ENCODE peak calls at places on chromosomes 2 and 18, in seven cellular contexts. V is thoracic aorta, Q is SJSA1, W is AG09309, G is right cardiac atrium, X is AG10803, H is HFF-Myc. L is an unnamed sample.

GRCh38 chr2:47072728-47073191 is 82.3 kb downstream of the STPG4 start:
- DNase-seq in W (no peak), V (no peak), H (no peak), Q (no peak), G (peak; percentile 84), X (no peak), L (no peak)

GRCh38 chr2:15271941-15272340 is 289.2 kb downstream of the NBAS start:
- DNase-seq in X (peak; percentile 60), G (no peak), H (no peak), Q (no peak), W (no peak), V (no peak), L (peak; percentile 3)

GRCh38 chr2:27920148-27920885 is 29.8 kb downstream of the BABAM2 start:
- DNase-seq in G (no peak), Q (no peak), X (no peak), H (no peak), V (no peak), W (no peak), L (no peak)

GRCh38 chr2:26245810-26246209 is 1.1 kb downstream of the HADHB start:
- DNase-seq in X (peak; percentile 12), H (no peak), V (no peak), Q (no peak), W (no peak), G (no peak), L (no peak)

GRCh38 chr2:31778153-31778552 is 197.4 kb upstream of the SRD5A2 start:
- DNase-seq in V (no peak), W (no peak), H (no peak), Q (no peak), X (no peak), G (peak; percentile 54), L (no peak)

GRCh38 chr2:241102239-241102803 is at the start of gene MTERF4:
- DNase-seq in W (peak; percentile 10), X (peak; percentile 73), H (peak; percentile 49), Q (peak; percentile 82), V (peak; percentile 41), G (peak; percentile 95), L (no peak)

GRCh38 chr2:16630463-16630862 is 35.2 kb downstream of the CYRIA start:
- DNase-seq in V (no peak), X (no peak), W (no peak), Q (no peak), H (no peak), G (no peak), L (no peak)

GRCh38 chr2:182917924-182918323 is 51.5 kb upstream of the FRZB start:
- DNase-seq in H (no peak), X (no peak), G (no peak), W (peak; percentile 17), V (no peak), Q (no peak), L (no peak)

GRCh38 chr2:202178342-202178958 is 59.9 kb downstream of the SUMO1 start:
- DNase-seq in V (peak; percentile 31), Q (peak; percentile 58), W (peak; percentile 39), X (peak; percentile 69), H (peak; percentile 43), G (no peak), L (no peak)

GRCh38 chr2:6314218-6314855 is 551.4 kb downstream of the CMPK2 start:
- DNase-seq in H (no peak), Q (no peak), X (no peak), G (no peak), W (no peak), V (no peak), L (no peak)

GRCh38 chr2:45119038-45119437 is 109.8 kb upstream of the SIX2 start:
- DNase-seq in H (no peak), Q (no peak), V (no peak), W (no peak), G (no peak), X (peak; percentile 64), L (no peak)

GRCh38 chr2:950627-950992 is at the start of gene SNTG2:
- DNase-seq in Q (peak; percentile 56), H (no peak), V (no peak), X (peak; percentile 24), G (peak; percentile 69), W (no peak), L (no peak)

GRCh38 chr18:811192-812122 is 585 bp downstream of the YES1 start:
- DNase-seq in W (no peak), H (no peak), V (no peak), X (peak; percentile 30), G (peak; percentile 78), Q (no peak), L (no peak)

GRCh38 chr2:156430978-156431358 is 5.2 kb upstream of the GPD2 start:
- DNase-seq in G (no peak), V (no peak), X (peak; percentile 63), H (no peak), Q (no peak), W (no peak), L (no peak)

GRCh38 chr18:38868757-38869156 is 1303.2 kb upstream of the CELF4 start:
- DNase-seq in G (no peak), W (no peak), H (no peak), X (no peak), Q (no peak), V (no peak), L (no peak)

DNA sequence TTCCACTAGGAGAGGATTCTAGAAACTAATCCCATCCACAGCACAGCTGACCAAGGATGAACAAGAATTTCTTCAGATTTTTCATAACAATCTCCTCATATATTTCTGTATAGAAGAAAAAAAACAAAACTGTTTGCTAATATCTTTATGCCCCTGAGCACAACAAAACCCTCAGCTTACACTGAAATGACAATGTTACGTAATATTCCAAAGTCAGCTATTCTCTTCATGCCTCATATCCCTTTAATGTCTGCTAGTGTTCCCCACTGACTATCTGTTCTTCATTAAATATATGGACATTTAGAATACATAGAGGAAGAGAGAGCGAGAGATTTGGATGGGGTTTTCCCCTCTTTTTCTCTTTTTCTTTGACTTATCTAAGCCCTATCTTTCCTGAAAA is 87.9 kb upstream of the GULP1 start:
- DNase-seq in G (no peak), Q (no peak), H (no peak), X (peak; percentile 5), V (no peak), W (no peak), L (no peak)
- H3K4me3 ChIP-seq in G (no peak overlapping the region), Q (no peak overlapping the region), H (no peak overlapping the region), X (no peak overlapping the region), V (no peak overlapping the region), W (no peak overlapping the region), L (no peak overlapping the region)

DNA sequence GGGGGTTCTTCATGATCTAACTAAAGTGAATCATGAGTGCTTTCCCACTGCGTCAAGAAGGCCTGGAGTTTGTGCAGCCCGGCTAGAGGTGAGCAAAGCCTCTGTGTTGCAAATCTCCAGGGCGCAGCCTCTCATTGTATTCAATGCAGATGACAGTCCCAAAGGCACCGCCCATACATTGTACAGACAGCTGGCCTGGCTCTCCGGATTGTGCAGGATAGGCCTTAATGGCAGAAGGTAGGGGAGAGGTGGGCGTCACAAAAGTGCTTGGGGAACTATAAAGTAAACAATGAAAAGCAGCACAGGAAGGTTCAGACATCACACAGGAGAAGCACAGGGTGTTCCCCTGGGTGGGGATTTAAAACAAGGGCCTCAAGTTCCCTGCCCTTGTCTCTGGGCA is 892 bp upstream of the GYPC start:
- DNase-seq in W (no peak), V (no peak), G (no peak), X (no peak), Q (peak; percentile 32), H (no peak), L (no peak)
- H3K4me3 ChIP-seq in W (peak overlapping the region; percentile 66), V (peak overlapping the region; percentile 82), G (no peak overlapping the region), X (peak overlapping the region; percentile 84), Q (no peak overlapping the region), H (peak overlapping the region; percentile 69), L (no peak overlapping the region)

GRCh38 chr2:217988014-217988839 is 14.6 kb downstream of the TNS1 start:
- DNase-seq in X (peak; percentile 73), W (no peak), G (peak; percentile 92), H (no peak), V (no peak), Q (peak; percentile 84), L (no peak)

GRCh38 chr2:217987391-217987790 is 15.4 kb downstream of the TNS1 start:
- DNase-seq in G (peak; percentile 22), W (no peak), X (no peak), Q (no peak), H (no peak), V (no peak), L (no peak)

GRCh38 chr2:217989221-217989948 is 13.4 kb downstream of the TNS1 start:
- DNase-seq in Q (no peak), G (no peak), V (no peak), H (no peak), X (no peak), W (no peak), L (no peak)

GRCh38 chr2:217990389-217990788 is 12.4 kb downstream of the TNS1 start:
- DNase-seq in H (no peak), Q (no peak), G (no peak), W (no peak), V (no peak), X (no peak), L (no peak)

DNA sequence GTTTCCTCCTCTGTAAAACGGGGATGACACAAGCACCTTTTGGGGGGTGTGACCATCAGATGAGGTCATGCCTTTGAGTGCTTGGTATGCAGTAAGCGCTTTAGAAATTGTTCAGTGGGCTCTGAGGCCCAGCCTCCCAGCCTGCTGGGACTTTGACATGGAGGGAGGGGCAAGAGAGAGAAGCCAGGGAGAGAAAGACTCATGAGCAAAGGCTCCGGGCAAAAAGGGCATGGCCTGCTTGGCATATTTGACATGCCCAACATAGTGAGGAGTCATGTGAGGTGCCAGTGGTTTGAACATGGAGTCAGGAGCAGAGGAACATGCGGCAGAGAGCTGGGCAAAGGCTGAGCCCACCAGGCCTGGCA is 14.0 kb downstream of the TNS1 start:
- DNase-seq in W (no peak), H (no peak), Q (no peak), G (no peak), V (no peak), X (peak; percentile 54), L (no peak)
- H3K4me3 ChIP-seq in W (no peak overlapping the region), H (no peak overlapping the region), Q (no peak overlapping the region), G (no peak overlapping the region), V (no peak overlapping the region), X (no peak overlapping the region), L (no peak overlapping the region)

GRCh38 chr18:76457957-76458356 is 37.1 kb downstream of the ZNF516 start:
- DNase-seq in W (no peak), Q (no peak), V (no peak), H (no peak), X (no peak), G (no peak), L (no peak)

GRCh38 chr18:76460482-76460881 is 34.6 kb downstream of the ZNF516 start:
- DNase-seq in G (no peak), Q (no peak), W (no peak), X (peak; percentile 58), H (no peak), V (no peak), L (no peak)

GRCh38 chr18:76458522-76459311 is 36.3 kb downstream of the ZNF516 start:
- DNase-seq in H (no peak), W (no peak), Q (no peak), V (no peak), G (no peak), X (no peak), L (no peak)

GRCh38 chr18:76459687-76460350 is 35.2 kb downstream of the ZNF516 start:
- DNase-seq in V (peak; percentile 76), X (peak; percentile 100), G (no peak), H (peak; percentile 96), W (peak; percentile 100), Q (peak; percentile 96), L (peak; percentile 99)

DNA sequence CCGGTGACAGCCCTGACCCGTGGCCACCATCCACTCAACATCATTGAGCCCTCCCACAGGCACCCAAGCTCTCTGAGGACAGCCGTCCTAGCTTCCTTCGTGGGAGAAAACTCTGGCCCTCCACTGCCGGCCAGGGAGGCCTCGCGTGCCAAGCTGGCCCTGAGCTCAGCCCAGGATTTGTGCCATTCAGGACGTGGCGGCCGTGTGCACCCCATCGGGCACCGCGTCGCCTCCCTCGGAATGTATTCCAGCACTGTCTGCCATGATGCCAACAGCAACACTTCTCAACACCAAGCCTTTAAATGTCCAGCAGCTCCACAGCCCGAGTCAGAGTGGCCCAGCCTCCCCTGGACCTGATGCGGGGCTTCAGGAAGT is 35.7 kb downstream of the ZNF516 start:
- DNase-seq in X (no peak), W (no peak), G (no peak), H (no peak), V (no peak), Q (no peak), L (no peak)
- H3K4me3 ChIP-seq in X (peak overlapping the region; percentile 29), W (peak overlapping the region; percentile 28), G (no peak overlapping the region), H (no peak overlapping the region), V (peak overlapping the region; percentile 66), Q (peak overlapping the region; percentile 28), L (peak overlapping the region; percentile 32)